ENCODE peak calls at places on chromosome 17, in nine cellular contexts. One of them, this sample, is unnamed. For H3K36me3 and H3K4me1, the result is how much of the 10 kb centered on the place peaks cover.

GRCh38 chr17:17546399-17547185 is 44.9 kb downstream of the PEMT start:
- DNase-seq in pancreas: no peak
- DNase-seq in ovary: no peak
- DNase-seq in CD8-positive, alpha-beta memory T cell: no peak
- DNase-seq in Peyer's patch: no peak
- DNase-seq in upper lobe of left lung: peak
- DNase-seq in heart right ventricle: peak
- DNase-seq in body of pancreas: no peak
- DNase-seq in BE2C: peak
- DNase-seq in this sample: no peak

GRCh38 chr17:51056813-51057510 is 63.7 kb downstream of the SPAG9 start:
- DNase-seq in pancreas: peak
- DNase-seq in ovary: peak
- DNase-seq in CD8-positive, alpha-beta memory T cell: no peak
- DNase-seq in Peyer's patch: no peak
- DNase-seq in upper lobe of left lung: no peak
- DNase-seq in heart right ventricle: no peak
- DNase-seq in body of pancreas: peak
- DNase-seq in BE2C: peak
- DNase-seq in this sample: no peak

GRCh38 chr17:60508384-60508980 is 17.6 kb downstream of the APPBP2 start:
- DNase-seq in pancreas: no peak
- DNase-seq in ovary: no peak
- DNase-seq in CD8-positive, alpha-beta memory T cell: no peak
- DNase-seq in Peyer's patch: no peak
- DNase-seq in upper lobe of left lung: no peak
- DNase-seq in heart right ventricle: no peak
- DNase-seq in body of pancreas: no peak
- DNase-seq in BE2C: no peak
- DNase-seq in this sample: no peak

GRCh38 chr17:21418446-21419298 is 42.5 kb downstream of the KCNJ12 start:
- DNase-seq in pancreas: no peak
- DNase-seq in ovary: no peak
- DNase-seq in CD8-positive, alpha-beta memory T cell: no peak
- DNase-seq in Peyer's patch: no peak
- DNase-seq in upper lobe of left lung: no peak
- DNase-seq in heart right ventricle: no peak
- DNase-seq in body of pancreas: no peak
- DNase-seq in BE2C: no peak
- DNase-seq in this sample: no peak

GRCh38 chr17:16283705-16284104 is 66.7 kb downstream of the PIGL start:
- DNase-seq in pancreas: no peak
- DNase-seq in ovary: no peak
- DNase-seq in CD8-positive, alpha-beta memory T cell: no peak
- DNase-seq in Peyer's patch: no peak
- DNase-seq in upper lobe of left lung: no peak
- DNase-seq in heart right ventricle: no peak
- DNase-seq in body of pancreas: no peak
- DNase-seq in BE2C: no peak
- DNase-seq in this sample: no peak

GRCh38 chr17:81741049-81741593 is 29.0 kb downstream of the SLC25A10 start:
- DNase-seq in pancreas: no peak
- DNase-seq in ovary: no peak
- DNase-seq in CD8-positive, alpha-beta memory T cell: no peak
- DNase-seq in Peyer's patch: no peak
- DNase-seq in upper lobe of left lung: peak
- DNase-seq in heart right ventricle: no peak
- DNase-seq in body of pancreas: no peak
- DNase-seq in BE2C: no peak
- DNase-seq in this sample: no peak

GRCh38 chr17:66747561-66748275 is 87.2 kb upstream of the CACNG5 start:
- DNase-seq in pancreas: no peak
- DNase-seq in ovary: no peak
- DNase-seq in CD8-positive, alpha-beta memory T cell: no peak
- DNase-seq in Peyer's patch: no peak
- DNase-seq in upper lobe of left lung: peak
- DNase-seq in heart right ventricle: no peak
- DNase-seq in body of pancreas: no peak
- DNase-seq in BE2C: no peak
- DNase-seq in this sample: no peak

GRCh38 chr17:11461993-11462548 is 136.2 kb upstream of the DNAH9 start:
- DNase-seq in pancreas: no peak
- DNase-seq in ovary: no peak
- DNase-seq in CD8-positive, alpha-beta memory T cell: no peak
- DNase-seq in Peyer's patch: no peak
- DNase-seq in upper lobe of left lung: no peak
- DNase-seq in heart right ventricle: no peak
- DNase-seq in body of pancreas: no peak
- DNase-seq in BE2C: no peak
- DNase-seq in this sample: no peak

GRCh38 chr17:50035421-50035879 is 20.5 kb upstream of the ITGA3 start:
- DNase-seq in pancreas: no peak
- DNase-seq in ovary: no peak
- DNase-seq in CD8-positive, alpha-beta memory T cell: no peak
- DNase-seq in Peyer's patch: peak
- DNase-seq in upper lobe of left lung: no peak
- DNase-seq in heart right ventricle: no peak
- DNase-seq in body of pancreas: no peak
- DNase-seq in BE2C: no peak
- DNase-seq in this sample: no peak

GRCh38 chr17:45905812-45906211 is 11.5 kb downstream of the MAPT start:
- DNase-seq in pancreas: no peak
- DNase-seq in ovary: no peak
- DNase-seq in CD8-positive, alpha-beta memory T cell: no peak
- DNase-seq in Peyer's patch: no peak
- DNase-seq in upper lobe of left lung: no peak
- DNase-seq in heart right ventricle: no peak
- DNase-seq in body of pancreas: no peak
- DNase-seq in BE2C: peak
- DNase-seq in this sample: no peak

GRCh38 chr17:29210879-29211278 is 30.7 kb upstream of the MYO18A start:
- DNase-seq in pancreas: no peak
- DNase-seq in ovary: no peak
- DNase-seq in CD8-positive, alpha-beta memory T cell: no peak
- DNase-seq in Peyer's patch: no peak
- DNase-seq in upper lobe of left lung: no peak
- DNase-seq in heart right ventricle: no peak
- DNase-seq in body of pancreas: no peak
- DNase-seq in BE2C: no peak
- DNase-seq in this sample: no peak

GRCh38 chr17:12673788-12674187 is 8.1 kb downstream of the MYOCD start:
- DNase-seq in pancreas: no peak
- DNase-seq in ovary: no peak
- DNase-seq in CD8-positive, alpha-beta memory T cell: no peak
- DNase-seq in Peyer's patch: no peak
- DNase-seq in upper lobe of left lung: no peak
- DNase-seq in heart right ventricle: no peak
- DNase-seq in body of pancreas: no peak
- DNase-seq in BE2C: no peak
- DNase-seq in this sample: no peak

GRCh38 chr17:969767-970387 is 9.7 kb downstream of the NXN start:
- DNase-seq in pancreas: no peak
- DNase-seq in ovary: no peak
- DNase-seq in CD8-positive, alpha-beta memory T cell: no peak
- DNase-seq in Peyer's patch: no peak
- DNase-seq in upper lobe of left lung: no peak
- DNase-seq in heart right ventricle: no peak
- DNase-seq in body of pancreas: no peak
- DNase-seq in BE2C: no peak
- DNase-seq in this sample: no peak

GRCh38 chr17:57484081-57484666 is 227.9 kb downstream of the MSI2 start:
- DNase-seq in pancreas: no peak
- DNase-seq in ovary: no peak
- DNase-seq in CD8-positive, alpha-beta memory T cell: no peak
- DNase-seq in Peyer's patch: no peak
- DNase-seq in upper lobe of left lung: no peak
- DNase-seq in heart right ventricle: no peak
- DNase-seq in body of pancreas: no peak
- DNase-seq in BE2C: no peak
- DNase-seq in this sample: no peak

GRCh38 chr17:6078370-6078950 is 8.3 kb downstream of the WSCD1 start:
- DNase-seq in pancreas: no peak
- DNase-seq in ovary: no peak
- DNase-seq in CD8-positive, alpha-beta memory T cell: no peak
- DNase-seq in Peyer's patch: no peak
- DNase-seq in upper lobe of left lung: no peak
- DNase-seq in heart right ventricle: no peak
- DNase-seq in body of pancreas: no peak
- DNase-seq in BE2C: no peak
- DNase-seq in this sample: no peak

GRCh38 chr17:78391051-78391431 is 12.6 kb downstream of the PGS1 start:
- DNase-seq in pancreas: no peak
- DNase-seq in ovary: no peak
- DNase-seq in CD8-positive, alpha-beta memory T cell: no peak
- DNase-seq in Peyer's patch: no peak
- DNase-seq in upper lobe of left lung: no peak
- DNase-seq in heart right ventricle: peak
- DNase-seq in body of pancreas: no peak
- DNase-seq in BE2C: no peak
- DNase-seq in this sample: no peak
- H3K36me3 ChIP-seq in pancreas: under half
- H3K36me3 ChIP-seq in ovary: under half
- H3K36me3 ChIP-seq in CD8-positive, alpha-beta memory T cell: under half
- H3K36me3 ChIP-seq in Peyer's patch: under half
- H3K36me3 ChIP-seq in upper lobe of left lung: under half
- H3K36me3 ChIP-seq in heart right ventricle: under half
- H3K36me3 ChIP-seq in body of pancreas: under half
- H3K36me3 ChIP-seq in BE2C: under half
- H3K36me3 ChIP-seq in this sample: under half

GRCh38 chr17:63944736-63945499 is 12.8 kb upstream of the CD79B start:
- DNase-seq in pancreas: no peak
- DNase-seq in ovary: no peak
- DNase-seq in CD8-positive, alpha-beta memory T cell: no peak
- DNase-seq in Peyer's patch: no peak
- DNase-seq in upper lobe of left lung: no peak
- DNase-seq in heart right ventricle: no peak
- DNase-seq in body of pancreas: no peak
- DNase-seq in BE2C: no peak
- DNase-seq in this sample: no peak

GRCh38 chr17:63948521-63948920 is 16.4 kb upstream of the CD79B start:
- DNase-seq in pancreas: no peak
- DNase-seq in ovary: no peak
- DNase-seq in CD8-positive, alpha-beta memory T cell: no peak
- DNase-seq in Peyer's patch: no peak
- DNase-seq in upper lobe of left lung: no peak
- DNase-seq in heart right ventricle: no peak
- DNase-seq in body of pancreas: no peak
- DNase-seq in BE2C: no peak
- DNase-seq in this sample: no peak

GRCh38 chr17:63947711-63948330 is 15.7 kb upstream of the CD79B start:
- DNase-seq in pancreas: no peak
- DNase-seq in ovary: no peak
- DNase-seq in CD8-positive, alpha-beta memory T cell: no peak
- DNase-seq in Peyer's patch: no peak
- DNase-seq in upper lobe of left lung: no peak
- DNase-seq in heart right ventricle: no peak
- DNase-seq in body of pancreas: no peak
- DNase-seq in BE2C: no peak
- DNase-seq in this sample: no peak

GRCh38 chr17:63945851-63946439 is 13.8 kb upstream of the CD79B start:
- DNase-seq in pancreas: no peak
- DNase-seq in ovary: no peak
- DNase-seq in CD8-positive, alpha-beta memory T cell: no peak
- DNase-seq in Peyer's patch: peak
- DNase-seq in upper lobe of left lung: no peak
- DNase-seq in heart right ventricle: no peak
- DNase-seq in body of pancreas: no peak
- DNase-seq in BE2C: no peak
- DNase-seq in this sample: no peak

GRCh38 chr17:63946440-63947363 is 14.6 kb upstream of the CD79B start:
- DNase-seq in pancreas: peak
- DNase-seq in ovary: peak
- DNase-seq in CD8-positive, alpha-beta memory T cell: peak
- DNase-seq in Peyer's patch: peak
- DNase-seq in upper lobe of left lung: no peak
- DNase-seq in heart right ventricle: peak
- DNase-seq in body of pancreas: peak
- DNase-seq in BE2C: peak
- DNase-seq in this sample: no peak
- H3K4me3 ChIP-seq in pancreas: no peak
- H3K4me3 ChIP-seq in ovary: no peak
- H3K4me3 ChIP-seq in CD8-positive, alpha-beta memory T cell: peak
- H3K4me3 ChIP-seq in Peyer's patch: no peak
- H3K4me3 ChIP-seq in upper lobe of left lung: no peak
- H3K4me3 ChIP-seq in heart right ventricle: no peak
- H3K4me3 ChIP-seq in body of pancreas: no peak
- H3K4me3 ChIP-seq in BE2C: no peak
- H3K4me3 ChIP-seq in this sample: no peak

GRCh38 chr17:32516940-32517711 is 30.3 kb downstream of the CDK5R1 start:
- DNase-seq in pancreas: no peak
- DNase-seq in ovary: no peak
- DNase-seq in CD8-positive, alpha-beta memory T cell: no peak
- DNase-seq in Peyer's patch: no peak
- DNase-seq in upper lobe of left lung: no peak
- DNase-seq in heart right ventricle: no peak
- DNase-seq in body of pancreas: no peak
- DNase-seq in BE2C: no peak
- DNase-seq in this sample: no peak

GRCh38 chr17:32517982-32518381 is 31.2 kb downstream of the CDK5R1 start:
- DNase-seq in pancreas: no peak
- DNase-seq in ovary: no peak
- DNase-seq in CD8-positive, alpha-beta memory T cell: no peak
- DNase-seq in Peyer's patch: no peak
- DNase-seq in upper lobe of left lung: peak
- DNase-seq in heart right ventricle: no peak
- DNase-seq in body of pancreas: no peak
- DNase-seq in BE2C: no peak
- DNase-seq in this sample: no peak

GRCh38 chr17:32515677-32516383 is 29.0 kb downstream of the CDK5R1 start:
- DNase-seq in pancreas: no peak
- DNase-seq in ovary: no peak
- DNase-seq in CD8-positive, alpha-beta memory T cell: no peak
- DNase-seq in Peyer's patch: no peak
- DNase-seq in upper lobe of left lung: no peak
- DNase-seq in heart right ventricle: no peak
- DNase-seq in body of pancreas: no peak
- DNase-seq in BE2C: no peak
- DNase-seq in this sample: no peak

GRCh38 chr17:32514587-32514986 is 27.8 kb downstream of the CDK5R1 start:
- DNase-seq in pancreas: no peak
- DNase-seq in ovary: no peak
- DNase-seq in CD8-positive, alpha-beta memory T cell: no peak
- DNase-seq in Peyer's patch: no peak
- DNase-seq in upper lobe of left lung: no peak
- DNase-seq in heart right ventricle: no peak
- DNase-seq in body of pancreas: no peak
- DNase-seq in BE2C: no peak
- DNase-seq in this sample: no peak

GRCh38 chr17:32516450-32516849 is 29.7 kb downstream of the CDK5R1 start:
- DNase-seq in pancreas: no peak
- DNase-seq in ovary: no peak
- DNase-seq in CD8-positive, alpha-beta memory T cell: no peak
- DNase-seq in Peyer's patch: no peak
- DNase-seq in upper lobe of left lung: no peak
- DNase-seq in heart right ventricle: no peak
- DNase-seq in body of pancreas: no peak
- DNase-seq in BE2C: no peak
- DNase-seq in this sample: no peak
- H3K4me1 ChIP-seq in pancreas: under half
- H3K4me1 ChIP-seq in ovary: under half
- H3K4me1 ChIP-seq in CD8-positive, alpha-beta memory T cell: half or more
- H3K4me1 ChIP-seq in Peyer's patch: under half
- H3K4me1 ChIP-seq in upper lobe of left lung: under half
- H3K4me1 ChIP-seq in heart right ventricle: under half
- H3K4me1 ChIP-seq in body of pancreas: under half
- H3K4me1 ChIP-seq in BE2C: under half
- H3K4me1 ChIP-seq in this sample: under half

GRCh38 chr17:80377798-80378197 is 37.2 kb upstream of the ENDOV start:
- DNase-seq in pancreas: no peak
- DNase-seq in ovary: no peak
- DNase-seq in CD8-positive, alpha-beta memory T cell: no peak
- DNase-seq in Peyer's patch: no peak
- DNase-seq in upper lobe of left lung: peak
- DNase-seq in heart right ventricle: no peak
- DNase-seq in body of pancreas: no peak
- DNase-seq in BE2C: no peak
- DNase-seq in this sample: no peak
- H3K36me3 ChIP-seq in pancreas: half or more
- H3K36me3 ChIP-seq in ovary: under half
- H3K36me3 ChIP-seq in CD8-positive, alpha-beta memory T cell: half or more
- H3K36me3 ChIP-seq in Peyer's patch: under half
- H3K36me3 ChIP-seq in upper lobe of left lung: half or more
- H3K36me3 ChIP-seq in heart right ventricle: half or more
- H3K36me3 ChIP-seq in body of pancreas: half or more
- H3K36me3 ChIP-seq in BE2C: under half
- H3K36me3 ChIP-seq in this sample: half or more

This sample was measured in thoracic aorta.